ENCODE peak calls at places on chromosomes 16 and 17, in ten cellular contexts. N is NCI-H2171 treated with DMSO at 0.1 percent for 48 hours; M is CD8-positive, alpha-beta T cell; L is endothelial cell; V is GDM1; Q is fibroblast of gingiva; Z is activated T-helper 1 cell treated with Interleukin-2 at 50 U/mL for 16 hours; E is GOT3; C is dorsolateral prefrontal cortex; R is KBM-7. T is an unnamed sample.

GRCh38 chr17:46192484-46193245 is 564 bp downstream of the KANSL1 start:
- DNase-seq in R (peak), M (peak), N (peak), C (peak), Z (peak), E (no peak), V (peak), Q (peak), L (peak), T (peak)

GRCh38 chr17:5580974-5581373 is 3.3 kb downstream of the NLRP1 start:
- DNase-seq in Z (no peak), C (no peak), M (no peak), E (no peak), R (peak), V (no peak), L (no peak), N (no peak), Q (no peak), T (no peak)

GRCh38 chr16:67230809-67231660 is 4.1 kb downstream of the TMEM208 start:
- DNase-seq in M (no peak), R (no peak), V (no peak), C (no peak), Q (no peak), Z (no peak), L (no peak), N (no peak), E (no peak), T (no peak)

GRCh38 chr17:43438626-43439529 is 40.1 kb downstream of the ARL4D start:
- DNase-seq in Q (no peak), M (no peak), L (no peak), V (no peak), Z (no peak), R (no peak), E (no peak), N (peak), C (no peak), T (no peak)

GRCh38 chr17:29807520-29808361 is 122.3 kb downstream of the SSH2 start:
- DNase-seq in M (peak), V (peak), L (peak), N (peak), R (peak), Q (peak), C (peak), E (no peak), Z (peak), T (peak)

GRCh38 chr16:49836218-49836617 is 19.7 kb downstream of the ZNF423 start:
- DNase-seq in N (peak), L (no peak), V (no peak), Q (no peak), Z (no peak), C (no peak), M (no peak), R (no peak), E (no peak), T (no peak)

GRCh38 chr17:40106760-40107265 is 6.4 kb upstream of the NR1D1 start:
- DNase-seq in E (no peak), Q (no peak), L (no peak), Z (no peak), C (peak), M (no peak), V (no peak), R (peak), N (no peak), T (no peak)

GRCh38 chr16:75320435-75320834 is 69.0 kb upstream of the BCAR1 start:
- DNase-seq in L (no peak), Q (no peak), R (no peak), Z (no peak), N (no peak), E (no peak), V (no peak), C (peak), M (no peak), T (no peak)

T was measured in left lung.